ENCODE peak calls at places on chromosomes 3 and 15, in six cellular contexts. G is prostate gland, I is sigmoid colon, U is left lung, A is fibroblast of lung, B is A549. P is an unnamed sample. For H3K9me3, the result is how much of the 10 kb centered on the place peaks cover.

GRCh38 chr3:15520185-15520584 is 1.3 kb downstream of the COLQ start:
- DNase-seq in I (no peak), U (no peak), G (no peak), B (no peak), A (no peak), P (no peak)

GRCh38 chr3:78737988-78738387 is 1029.8 kb downstream of the ROBO1 start:
- DNase-seq in A (no peak), G (no peak), U (no peak), I (no peak), B (no peak), P (no peak)

GRCh38 chr3:188202358-188203138 is 48.6 kb downstream of the LPP start:
- DNase-seq in A (no peak), I (no peak), B (peak), G (no peak), U (no peak), P (no peak)

GRCh38 chr3:43478380-43478779 is 143.4 kb downstream of the ANO10 start:
- DNase-seq in A (peak), B (no peak), I (no peak), U (no peak), G (no peak), P (no peak)

GRCh38 chr3:113354307-113354706 is 87.0 kb downstream of the CFAP44 start:
- DNase-seq in G (no peak), I (no peak), U (no peak), A (no peak), B (no peak), P (no peak)

GRCh38 chr3:60953406-60953805 is 297.8 kb downstream of the FHIT start:
- DNase-seq in G (no peak), B (no peak), A (peak), U (no peak), I (no peak), P (no peak)

GRCh38 chr15:20645956-20646355 is 104.4 kb upstream of the GOLGA6L6 start:
- DNase-seq in U (peak), B (no peak), A (no peak), G (no peak), I (peak), P (no peak)

GRCh38 chr3:160378331-160379109 is 20.5 kb downstream of the IFT80 start:
- DNase-seq in U (no peak), A (no peak), G (no peak), I (no peak), B (no peak), P (no peak)

GRCh38 chr15:99956820-99957641 is 223.8 kb upstream of the LYSMD4 start:
- DNase-seq in U (no peak), I (peak), B (no peak), G (peak), A (no peak), P (no peak)

GRCh38 chr3:54932606-54933005 is 4.7 kb upstream of the LRTM1 start:
- DNase-seq in U (no peak), A (no peak), I (no peak), G (no peak), B (no peak), P (no peak)

GRCh38 chr3:134880431-134880830 is 85.4 kb downstream of the EPHB1 start:
- DNase-seq in G (no peak), U (no peak), I (no peak), A (no peak), B (no peak), P (no peak)

GRCh38 chr15:51780636-51781035 is 29.2 kb downstream of the TMOD2 start:
- DNase-seq in G (no peak), B (no peak), I (no peak), U (no peak), A (no peak), P (no peak)

GRCh38 chr15:53196235-53196634 is 406.1 kb upstream of the ONECUT1 start:
- DNase-seq in G (no peak), A (no peak), U (no peak), I (no peak), B (no peak), P (no peak)

GRCh38 chr3:126522363-126522788 is 1.6 kb upstream of the CHST13 start:
- DNase-seq in G (peak), I (peak), U (peak), A (peak), B (peak), P (no peak)

GRCh38 chr3:121430816-121431215 is 115.0 kb downstream of the POLQ start:
- DNase-seq in I (no peak), B (no peak), A (no peak), G (no peak), U (no peak), P (no peak)

GRCh38 chr15:83248151-83248851 is 36.2 kb downstream of the BNC1 start:
- DNase-seq in U (no peak), I (no peak), A (peak), B (peak), G (peak), P (no peak)

GRCh38 chr15:29880341-29880740 is 58.1 kb upstream of the TJP1 start:
- DNase-seq in I (no peak), B (no peak), U (no peak), G (no peak), A (no peak), P (no peak)

GRCh38 chr3:195060531-195061385 is 210.2 kb downstream of the XXYLT1 start:
- DNase-seq in B (no peak), I (peak), U (no peak), G (no peak), A (no peak), P (no peak)

GRCh38 chr15:84937144-84937543 is 44.5 kb upstream of the PDE8A start:
- DNase-seq in G (no peak), I (peak), B (no peak), U (no peak), A (no peak), P (no peak)

GRCh38 chr3:126752303-126753190 is 48.5 kb downstream of the CHCHD6 start:
- DNase-seq in A (peak), B (peak), I (peak), U (peak), G (peak), P (no peak)

GRCh38 chr3:157098121-157098822 is 61.7 kb downstream of the CCNL1 start:
- DNase-seq in A (peak), U (no peak), G (no peak), B (no peak), I (no peak), P (no peak)

GRCh38 chr3:108099679-108100428 is 9.0 kb upstream of the CD47 start:
- DNase-seq in G (no peak), B (no peak), U (peak), I (no peak), A (no peak), P (no peak)

GRCh38 chr3:38283810-38284775 is 2.0 kb downstream of the SLC22A14 start:
- DNase-seq in I (no peak), A (peak), G (no peak), B (no peak), U (peak), P (no peak)

GRCh38 chr3:122758877-122759670 is 34.6 kb downstream of the HSPBAP1 start:
- DNase-seq in B (no peak), A (peak), U (no peak), G (no peak), I (no peak), P (no peak)

GRCh38 chr3:134677196-134677986 is 26.6 kb upstream of the KY start:
- DNase-seq in I (no peak), U (no peak), A (no peak), G (no peak), B (peak), P (no peak)

GRCh38 chr15:68375716-68376220 is 56.2 kb downstream of the ITGA11 start:
- DNase-seq in G (no peak), I (peak), B (no peak), U (no peak), A (no peak), P (no peak)

GRCh38 chr3:141629950-141630349 is 108.1 kb upstream of the RNF7 start:
- DNase-seq in I (no peak), U (no peak), B (no peak), A (no peak), G (no peak), P (no peak)

GRCh38 chr3:9786825-9787654 is 5.2 kb downstream of the TADA3 start:
- DNase-seq in G (no peak), U (no peak), B (no peak), A (no peak), I (no peak), P (no peak)

GRCh38 chr3:194738254-194739093 is 52.8 kb downstream of the FAM43A start:
- DNase-seq in I (peak), G (no peak), U (no peak), A (peak), B (no peak), P (no peak)

GRCh38 chr3:185988816-185989175 is 51.0 kb upstream of the TRA2B start:
- DNase-seq in I (no peak), A (no peak), B (no peak), G (no peak), U (no peak), P (no peak)

GRCh38 chr15:50116477-50116876 is 2.6 kb downstream of the ATP8B4 start:
- DNase-seq in G (no peak), U (no peak), I (no peak), A (peak), B (peak), P (no peak)

GRCh38 chr3:33075996-33076395 is 20.9 kb downstream of the GLB1 start:
- DNase-seq in A (peak), U (no peak), G (no peak), B (no peak), I (no peak), P (no peak)

GRCh38 chr3:7015683-7016440 is 154.9 kb downstream of the GRM7 start:
- DNase-seq in B (no peak), A (no peak), G (no peak), I (no peak), U (no peak), P (no peak)
- H3K9me3 ChIP-seq in B (under half), A (under half), G (under half), I (under half), U (under half), P (under half)

GRCh38 chr15:26615927-26616302 is 157.0 kb downstream of the GABRB3 start:
- DNase-seq in U (no peak), I (no peak), A (no peak), B (no peak), G (no peak), P (no peak)
- H3K9me3 ChIP-seq in U (under half), I (under half), A (under half), B (under half), G (under half), P (under half)

DNA sequence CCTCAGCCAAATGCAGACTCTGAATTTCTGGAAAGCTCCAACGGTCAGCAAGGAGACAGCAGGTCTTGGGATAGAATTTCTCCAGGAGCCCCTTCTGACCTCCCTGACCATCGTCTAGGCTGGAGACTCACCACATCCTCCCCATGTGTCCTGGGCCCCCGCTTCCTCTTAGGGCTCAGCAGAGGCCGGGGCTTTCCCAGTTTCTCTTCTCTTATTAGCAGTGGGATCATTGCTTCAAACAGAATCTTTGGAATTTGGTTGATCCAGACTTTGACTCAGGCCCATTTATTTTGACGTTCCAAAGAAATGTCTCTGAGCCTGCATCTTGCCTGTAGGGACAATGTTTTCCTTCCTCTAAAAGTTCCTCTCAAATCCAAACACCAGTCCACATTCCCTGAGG is 38.4 kb upstream of the SLC6A6 start:
- DNase-seq in A (no peak), I (no peak), B (no peak), G (no peak), U (peak), P (no peak)
- H3K9me3 ChIP-seq in A (under half), I (under half), B (under half), G (under half), U (under half), P (under half)

GRCh38 chr15:25089577-25089976 is 134.8 kb downstream of the SNRPN start:
- DNase-seq in B (no peak), I (no peak), G (no peak), U (no peak), A (no peak), P (no peak)
- H3K9me3 ChIP-seq in B (under half), I (half or more), G (under half), U (half or more), A (under half), P (under half)

GRCh38 chr3:44734646-44735168 is 5.3 kb downstream of the ZNF501 start:
- DNase-seq in A (peak), I (no peak), B (no peak), G (no peak), U (no peak), P (no peak)
- H3K9me3 ChIP-seq in A (under half), I (half or more), B (half or more), G (under half), U (half or more), P (under half)

GRCh38 chr15:62211348-62211747 is 46.3 kb upstream of the C2CD4B start:
- DNase-seq in U (no peak), I (no peak), G (no peak), A (no peak), B (no peak), P (no peak)

GRCh38 chr15:62208884-62209283 is 43.8 kb upstream of the C2CD4B start:
- DNase-seq in I (no peak), G (no peak), A (no peak), B (no peak), U (no peak), P (no peak)

GRCh38 chr15:62209821-62210220 is 44.7 kb upstream of the C2CD4B start:
- DNase-seq in A (no peak), U (no peak), G (peak), I (no peak), B (no peak), P (no peak)

GRCh38 chr15:62209322-62209721 is 44.2 kb upstream of the C2CD4B start:
- DNase-seq in G (peak), U (no peak), A (no peak), I (no peak), B (no peak), P (no peak)

DNA sequence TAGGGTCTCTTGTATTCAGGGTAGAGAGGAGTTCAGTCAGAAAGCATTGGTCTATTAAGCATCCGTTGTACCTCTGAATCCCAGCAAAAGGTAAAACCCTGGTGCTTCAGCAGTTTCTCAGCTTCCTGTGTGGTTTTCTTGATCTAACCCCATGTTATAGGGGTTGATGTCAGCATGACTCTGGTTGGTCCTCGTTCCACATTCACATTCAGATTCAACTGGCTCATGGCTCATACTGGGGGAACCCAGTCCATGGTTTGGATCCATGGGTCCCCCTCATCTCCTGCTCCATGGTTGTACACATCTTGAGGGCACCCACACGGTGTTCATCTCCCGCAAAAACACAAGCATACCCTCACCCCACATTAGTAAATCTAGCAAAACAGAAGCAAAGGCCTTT is 47.7 kb upstream of the C2CD4B start:
- DNase-seq in G (no peak), U (no peak), I (no peak), B (no peak), A (no peak), P (no peak)
- H3K9me3 ChIP-seq in G (under half), U (half or more), I (under half), B (under half), A (under half), P (under half)

GRCh38 chr15:25619761-25620160 is 180.9 kb upstream of the UBE3A start:
- DNase-seq in A (no peak), I (no peak), U (no peak), G (no peak), B (no peak), P (no peak)
- H3K9me3 ChIP-seq in A (under half), I (under half), U (under half), G (under half), B (under half), P (under half)

DNA sequence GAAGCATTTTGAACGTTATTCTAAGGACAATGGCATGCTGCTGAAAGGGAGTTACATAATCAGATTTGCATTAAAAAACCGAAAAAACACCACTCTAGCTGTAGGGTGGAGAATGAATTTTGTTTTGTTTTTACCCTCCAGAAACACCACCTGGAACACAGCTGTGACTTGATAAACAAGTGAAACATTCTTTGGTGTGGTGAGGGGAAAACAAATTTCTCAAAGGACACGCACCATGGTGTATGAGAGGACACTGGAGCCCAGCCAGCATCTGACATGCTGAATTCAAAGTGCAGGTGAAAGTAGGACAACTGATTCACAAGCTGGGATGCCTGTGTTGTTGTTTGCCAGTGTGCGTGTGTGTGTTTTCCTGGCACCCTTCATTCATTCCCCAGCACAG is 554.5 kb upstream of the TBL1XR1 start:
- DNase-seq in U (no peak), B (no peak), I (no peak), A (no peak), G (no peak), P (no peak)
- H3K9me3 ChIP-seq in U (under half), B (under half), I (under half), A (under half), G (under half), P (under half)

P was measured in T-helper 17 cell.